ENCODE peak calls at places on chromosome 4, in eight cellular contexts. L is stimulated activated naive CD4-positive, alpha-beta T cell; I is kidney tubule cell; J is H7; X is osteocyte; G is stimulated activated CD4-positive, alpha-beta T cell treated with anti-CD3 and anti-CD28 coated beads, Interleukin-15, amount 100 ng/mL, for 1 hour; T is nucleus accumbens; H is NCI-H2171. C is an unnamed sample.

GRCh38 chr4:37246891-37247290 is 2.3 kb downstream of the NWD2 start:
- DNase-seq in G (no peak), H (peak), T (no peak), J (no peak), I (no peak), L (no peak), X (no peak), C (no peak)

GRCh38 chr4:58225460-58225859 is 1115.3 kb upstream of the IGFBP7 start:
- DNase-seq in L (no peak), J (no peak), I (no peak), H (no peak), G (no peak), T (no peak), X (no peak), C (no peak)

GRCh38 chr4:85520765-85521749 is 46.1 kb downstream of the ARHGAP24 start:
- DNase-seq in X (no peak), I (no peak), G (no peak), T (no peak), L (no peak), H (no peak), J (no peak), C (no peak)

GRCh38 chr4:185307136-185307950 is 88.4 kb downstream of the LRP2BP start:
- DNase-seq in I (peak), G (no peak), H (no peak), L (no peak), J (peak), X (no peak), T (no peak), C (peak)

GRCh38 chr4:108725457-108725856 is 37.4 kb downstream of the ETNPPL start:
- DNase-seq in I (no peak), L (no peak), T (no peak), H (no peak), J (no peak), X (no peak), G (no peak), C (no peak)

GRCh38 chr4:124060261-124060918 is 652.1 kb downstream of the ANKRD50 start:
- DNase-seq in T (no peak), X (no peak), H (no peak), J (no peak), L (no peak), G (no peak), I (no peak), C (no peak)

GRCh38 chr4:119526786-119527550 is 101.6 kb downstream of the PDE5A start:
- DNase-seq in T (no peak), G (no peak), L (no peak), H (no peak), J (no peak), I (peak), X (no peak), C (no peak)

GRCh38 chr4:142404191-142404611 is 441.9 kb downstream of the INPP4B start:
- DNase-seq in X (no peak), J (no peak), T (no peak), I (peak), L (no peak), G (no peak), H (no peak), C (no peak)

GRCh38 chr4:117821834-117822233 is 212.5 kb upstream of the NDST3 start:
- DNase-seq in G (no peak), X (no peak), H (no peak), J (no peak), T (no peak), I (no peak), L (no peak), C (no peak)

GRCh38 chr4:102420563-102421221 is 75.4 kb upstream of the SLC39A8 start:
- DNase-seq in G (no peak), X (no peak), H (no peak), T (no peak), J (no peak), L (no peak), I (no peak), C (no peak)

GRCh38 chr4:144582975-144583374 is 63.0 kb upstream of the HHIP start:
- DNase-seq in H (no peak), T (no peak), G (no peak), X (no peak), I (peak), J (no peak), L (no peak), C (peak)

GRCh38 chr4:186643501-186644315 is 79.9 kb downstream of the FAT1 start:
- DNase-seq in T (no peak), I (peak), H (no peak), G (no peak), L (no peak), J (no peak), X (no peak), C (peak)

GRCh38 chr4:48046059-48046458 is 29.5 kb downstream of the NIPAL1 start:
- DNase-seq in L (no peak), X (no peak), J (no peak), H (no peak), I (no peak), G (no peak), T (no peak), C (no peak)

GRCh38 chr4:82525287-82525898 is 36.4 kb downstream of the TMEM150C start:
- DNase-seq in H (no peak), J (no peak), I (no peak), G (no peak), T (no peak), L (no peak), X (no peak), C (peak)

GRCh38 chr4:78653655-78654054 is 102.1 kb downstream of the ANXA3 start:
- DNase-seq in G (no peak), I (no peak), L (no peak), J (no peak), X (no peak), T (no peak), H (no peak), C (no peak)

GRCh38 chr4:53620956-53621355 is 29.7 kb upstream of the LNX1 start:
- DNase-seq in T (no peak), G (no peak), I (peak), X (no peak), H (no peak), L (no peak), J (no peak), C (no peak)

GRCh38 chr4:70704333-70705145 is 16.2 kb downstream of the UTP3 start:
- DNase-seq in G (peak), L (peak), J (peak), X (peak), T (peak), H (peak), I (peak), C (peak)

GRCh38 chr4:113524505-113525186 is 236.9 kb downstream of the CAMK2D start:
- DNase-seq in G (no peak), H (no peak), T (no peak), J (no peak), I (no peak), X (no peak), L (no peak), C (no peak)

GRCh38 chr4:21034728-21035127 is 334.5 kb downstream of the PACRGL start:
- DNase-seq in J (no peak), T (no peak), L (no peak), X (no peak), I (no peak), G (no peak), H (no peak), C (no peak)

GRCh38 chr4:40321671-40322131 is 13.4 kb upstream of the CHRNA9 start:
- DNase-seq in H (no peak), J (no peak), L (no peak), G (no peak), T (no peak), X (no peak), I (peak), C (no peak)

GRCh38 chr4:25313194-25313895 is 771 bp downstream of the ZCCHC4 start:
- DNase-seq in L (no peak), J (peak), I (peak), X (no peak), T (no peak), H (no peak), G (no peak), C (peak)

GRCh38 chr4:127780598-127780997 is 1.5 kb upstream of the HSPA4L start:
- DNase-seq in H (no peak), X (no peak), L (no peak), I (no peak), G (no peak), T (no peak), J (no peak), C (no peak)

GRCh38 chr4:88008133-88008621 is 742 bp downstream of the PKD2 start:
- DNase-seq in I (peak), T (peak), H (peak), G (peak), L (no peak), J (peak), X (no peak), C (peak)

GRCh38 chr4:74377714-74378113 is 12.8 kb downstream of the EREG start:
- DNase-seq in I (no peak), H (no peak), G (no peak), L (no peak), J (no peak), X (no peak), T (no peak), C (no peak)

GRCh38 chr4:6470502-6471302 is 1.7 kb downstream of the PPP2R2C start:
- DNase-seq in L (no peak), G (no peak), I (peak), T (peak), H (no peak), J (peak), X (peak), C (no peak)

GRCh38 chr4:148044889-148045352 is 313.0 kb downstream of the ARHGAP10 start:
- DNase-seq in I (no peak), G (no peak), H (no peak), J (no peak), X (no peak), L (no peak), T (no peak), C (peak)

GRCh38 chr4:153773236-153773690 is 13.4 kb upstream of the RNF175 start:
- DNase-seq in T (no peak), L (no peak), H (no peak), G (no peak), X (no peak), I (no peak), J (peak), C (no peak)

GRCh38 chr4:101367201-101367600 is 19.9 kb upstream of the PPP3CA start:
- DNase-seq in X (no peak), L (no peak), G (no peak), I (peak), T (no peak), J (no peak), H (no peak), C (peak)

GRCh38 chr4:184409911-184410692 is 64.2 kb downstream of the IRF2 start:
- DNase-seq in L (no peak), T (no peak), H (no peak), I (no peak), J (no peak), X (no peak), G (no peak), C (no peak)

GRCh38 chr4:17709760-17710068 is 71.7 kb downstream of the FAM184B start:
- DNase-seq in T (no peak), I (peak), J (peak), L (no peak), G (no peak), H (no peak), X (peak), C (no peak)

GRCh38 chr4:118834960-118835895 is 698 bp downstream of the SEC24D start:
- DNase-seq in T (peak), L (peak), X (peak), G (peak), J (peak), I (peak), H (no peak), C (peak)

GRCh38 chr4:124633285-124633941 is 79.1 kb downstream of the ANKRD50 start:
- DNase-seq in J (no peak), H (no peak), X (no peak), G (no peak), T (no peak), I (peak), L (no peak), C (no peak)

GRCh38 chr4:47771020-47771419 is 66.8 kb downstream of the CORIN start:
- DNase-seq in L (no peak), T (no peak), I (no peak), X (no peak), G (no peak), H (no peak), J (no peak), C (no peak)

GRCh38 chr4:19386786-19387185 is 864.9 kb upstream of the SLIT2 start:
- DNase-seq in H (no peak), L (no peak), T (no peak), I (peak), G (no peak), X (no peak), J (no peak), C (peak)

GRCh38 chr4:76016383-76016782 is 6.9 kb downstream of the CXCL10 start:
- DNase-seq in H (no peak), T (no peak), X (no peak), J (no peak), G (no peak), I (peak), L (no peak), C (no peak)

GRCh38 chr4:148415500-148415899 is 26.7 kb downstream of the NR3C2 start:
- DNase-seq in H (no peak), G (no peak), L (no peak), T (no peak), X (no peak), J (no peak), I (peak), C (peak)

C was measured in kidney glomerular epithelial cell.